ENCODE peak calls at places on chromosomes 3 and 15, in seven cellular contexts. J, D, Q, P, K, V and U are unnamed samples.

GRCh38 chr15:60095711-60096110 is 91.6 kb downstream of the FOXB1 start:
- DNase-seq in J (no peak), D (no peak), Q (no peak), P (no peak), K (no peak), V (no peak), U (no peak)

GRCh38 chr15:59237854-59238252 is 31.2 kb downstream of the LDHAL6B start:
- DNase-seq in J (no peak), D (no peak), Q (no peak), P (no peak), K (no peak), V (no peak), U (no peak)

GRCh38 chr3:32842987-32843386 is 25.2 kb downstream of the TRIM71 start:
- DNase-seq in J (no peak), D (peak), Q (no peak), P (no peak), K (no peak), V (peak), U (peak)

GRCh38 chr15:95292790-95293450 is 1037.6 kb upstream of the NR2F2 start:
- DNase-seq in J (no peak), D (no peak), Q (no peak), P (no peak), K (no peak), V (no peak), U (no peak)

GRCh38 chr3:121529308-121529707 is 16.5 kb downstream of the POLQ start:
- DNase-seq in J (no peak), D (no peak), Q (no peak), P (no peak), K (no peak), V (no peak), U (no peak)

GRCh38 chr3:50554553-50554952 is 13.0 kb downstream of the C3orf18 start:
- DNase-seq in J (no peak), D (no peak), Q (no peak), P (no peak), K (no peak), V (no peak), U (no peak)

GRCh38 chr15:100002091-100002620 is 268.9 kb upstream of the LYSMD4 start:
- DNase-seq in J (no peak), D (no peak), Q (no peak), P (no peak), K (no peak), V (peak), U (no peak)

GRCh38 chr3:195537995-195538394 is 5.1 kb downstream of the PPP1R2 start:
- DNase-seq in J (no peak), D (no peak), Q (no peak), P (no peak), K (no peak), V (no peak), U (no peak)

GRCh38 chr3:57227930-57228733 is 603 bp downstream of the APPL1 start:
- DNase-seq in J (peak), D (peak), Q (no peak), P (peak), K (no peak), V (peak), U (peak)

GRCh38 chr15:72042054-72042453 is 75.9 kb downstream of the MYO9A start:
- DNase-seq in J (no peak), D (no peak), Q (no peak), P (no peak), K (no peak), V (no peak), U (no peak)

GRCh38 chr15:50964075-50964474 is 55.6 kb downstream of the AP4E1 start:
- DNase-seq in J (no peak), D (no peak), Q (no peak), P (no peak), K (no peak), V (no peak), U (no peak)